ENCODE peak calls at places on chromosome 1, in ten cellular contexts. D is breast epithelium, J is endothelial cell of umbilical vein, Q is spleen, Y is GM12878, T is Peyer's patch, A is NB4, V is K562, N is H54, X is uterus. C is an unnamed sample.

GRCh38 chr1:24925082-24925779 is 4.8 kb downstream of the RUNX3 start:
- DNase-seq in D (no peak), J (no peak), Q (no peak), Y (peak; percentile 68), T (no peak), A (no peak), V (no peak), N (no peak), X (no peak), C (no peak)

GRCh38 chr1:203593723-203594122 is 32.9 kb upstream of the ATP2B4 start:
- DNase-seq in D (no peak), J (no peak), Q (peak; percentile 84), Y (no peak), T (peak; percentile 67), A (peak; percentile 51), V (peak; percentile 42), N (no peak), X (no peak), C (no peak)

GRCh38 chr1:89516055-89516454 is 8.6 kb upstream of the LRRC8B start:
- DNase-seq in D (no peak), J (no peak), Q (no peak), Y (no peak), T (no peak), A (peak; percentile 79), V (peak; percentile 65), N (peak; percentile 38), X (no peak), C (no peak)

GRCh38 chr1:119132179-119132578 is 8.3 kb downstream of the WARS2 start:
- DNase-seq in D (no peak), J (no peak), Q (no peak), Y (no peak), T (no peak), A (peak; percentile 4), V (no peak), N (no peak), X (no peak), C (no peak)

GRCh38 chr1:181251001-181251712 is 162.7 kb downstream of the IER5 start:
- DNase-seq in D (peak; percentile 23), J (peak; percentile 75), Q (no peak), Y (no peak), T (no peak), A (no peak), V (no peak), N (no peak), X (no peak), C (no peak)

GRCh38 chr1:172254521-172255222 is 165.8 kb upstream of the C1orf105 start:
- DNase-seq in D (no peak), J (peak; percentile 72), Q (no peak), Y (no peak), T (no peak), A (peak; percentile 2), V (no peak), N (peak; percentile 13), X (no peak), C (no peak)

GRCh38 chr1:41768538-41768937 is 150.2 kb downstream of the HIVEP3 start:
- DNase-seq in D (no peak), J (no peak), Q (no peak), Y (no peak), T (no peak), A (peak; percentile 90), V (no peak), N (no peak), X (no peak), C (no peak)

GRCh38 chr1:211574705-211575104 is 4.3 kb downstream of the SLC30A1 start:
- DNase-seq in D (no peak), J (peak; percentile 38), Q (no peak), Y (no peak), T (no peak), A (no peak), V (no peak), N (no peak), X (no peak), C (no peak)

GRCh38 chr1:86914635-86914997 is at the start of gene HS2ST1:
- DNase-seq in D (no peak), J (no peak), Q (peak; percentile 98), Y (no peak), T (no peak), A (no peak), V (no peak), N (no peak), X (no peak), C (no peak)
- TF ChIP-seq POLR2A in D (no peak), J (peak; percentile 68), Q (peak; percentile 47), Y (peak; percentile 79), T (peak; percentile 41), A (peak; percentile 62), V (peak; percentile 57), N (peak; percentile 74), X (peak; percentile 72), C (no peak)

GRCh38 chr1:234770924-234771540 is 161.1 kb upstream of the IRF2BP2 start:
- DNase-seq in D (no peak), J (no peak), Q (no peak), Y (no peak), T (no peak), A (peak; percentile 22), V (no peak), N (no peak), X (no peak), C (peak; percentile 50)

GRCh38 chr1:234771642-234772344 is 161.8 kb upstream of the IRF2BP2 start:
- DNase-seq in D (no peak), J (no peak), Q (no peak), Y (no peak), T (no peak), A (peak; percentile 69), V (peak; percentile 26), N (no peak), X (no peak), C (peak; percentile 18)

GRCh38 chr1:234773936-234774677 is 164.1 kb upstream of the IRF2BP2 start:
- DNase-seq in D (no peak), J (no peak), Q (no peak), Y (no peak), T (no peak), A (no peak), V (no peak), N (no peak), X (no peak), C (peak; percentile 21)

GRCh38 chr1:234770031-234770795 is 160.2 kb upstream of the IRF2BP2 start:
- DNase-seq in D (no peak), J (no peak), Q (no peak), Y (no peak), T (no peak), A (peak; percentile 33), V (no peak), N (no peak), X (no peak), C (no peak)

DNA sequence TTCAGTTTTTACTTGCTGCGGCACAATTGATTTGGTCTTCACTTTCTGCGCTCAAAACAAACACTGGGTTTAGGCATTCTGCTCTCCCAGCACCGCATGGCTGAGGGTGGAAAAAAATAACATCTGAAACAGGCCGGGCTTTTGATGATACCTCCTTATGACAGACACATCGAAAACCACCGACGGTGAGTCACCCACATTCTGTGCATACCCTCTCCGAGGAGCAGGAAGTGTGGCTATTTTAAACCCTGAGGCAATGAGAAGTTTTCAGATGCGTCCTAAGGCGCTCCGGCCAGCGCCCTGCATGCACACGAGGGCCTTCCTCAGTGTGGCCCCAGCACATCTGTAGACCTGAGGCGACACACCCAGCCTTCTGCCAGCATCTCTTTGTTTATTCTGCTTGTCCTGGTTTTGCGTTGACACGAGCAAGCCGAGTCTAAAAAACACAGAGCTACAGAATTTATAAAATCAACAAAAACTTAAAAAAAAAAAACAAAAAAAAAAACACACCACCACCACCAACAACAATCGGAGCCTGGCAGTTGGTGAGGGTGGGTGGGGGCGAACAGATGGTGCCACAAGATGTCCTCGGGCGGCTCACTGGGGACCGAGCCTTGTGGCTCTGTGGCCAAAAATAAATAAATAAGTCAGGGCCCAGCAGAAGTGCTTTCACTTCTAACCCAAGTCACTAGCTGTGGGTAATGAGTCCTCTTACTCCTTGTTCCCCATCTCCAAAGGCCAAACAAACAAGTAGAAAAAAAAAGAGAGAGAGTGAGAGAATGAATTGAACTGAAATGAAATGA is 162.6 kb upstream of the IRF2BP2 start:
- DNase-seq in D (peak; percentile 85), J (peak; percentile 91), Q (peak; percentile 90), Y (peak; percentile 97), T (no peak), A (peak; percentile 99), V (peak; percentile 88), N (peak; percentile 93), X (peak; percentile 54), C (peak; percentile 92)
- TF ChIP-seq POLR2A in D (no peak), J (peak; percentile 62), Q (no peak), Y (peak; percentile 77), T (peak; percentile 37), A (peak; percentile 60), V (no peak), N (peak; percentile 35), X (no peak), C (no peak)

GRCh38 chr1:12465126-12465525 is 152.9 kb downstream of the DHRS3 start:
- DNase-seq in D (no peak), J (no peak), Q (no peak), Y (no peak), T (no peak), A (no peak), V (no peak), N (no peak), X (no peak), C (no peak)

GRCh38 chr1:12462586-12462985 is 155.4 kb downstream of the DHRS3 start:
- DNase-seq in D (no peak), J (no peak), Q (no peak), Y (no peak), T (no peak), A (no peak), V (no peak), N (no peak), X (no peak), C (no peak)

GRCh38 chr1:12464028-12464427 is 154.0 kb downstream of the DHRS3 start:
- DNase-seq in D (no peak), J (no peak), Q (no peak), Y (no peak), T (no peak), A (no peak), V (peak; percentile 70), N (no peak), X (peak; percentile 61), C (no peak)

GRCh38 chr1:12466816-12467215 is 151.2 kb downstream of the DHRS3 start:
- DNase-seq in D (no peak), J (no peak), Q (no peak), Y (no peak), T (no peak), A (no peak), V (no peak), N (no peak), X (no peak), C (no peak)

DNA sequence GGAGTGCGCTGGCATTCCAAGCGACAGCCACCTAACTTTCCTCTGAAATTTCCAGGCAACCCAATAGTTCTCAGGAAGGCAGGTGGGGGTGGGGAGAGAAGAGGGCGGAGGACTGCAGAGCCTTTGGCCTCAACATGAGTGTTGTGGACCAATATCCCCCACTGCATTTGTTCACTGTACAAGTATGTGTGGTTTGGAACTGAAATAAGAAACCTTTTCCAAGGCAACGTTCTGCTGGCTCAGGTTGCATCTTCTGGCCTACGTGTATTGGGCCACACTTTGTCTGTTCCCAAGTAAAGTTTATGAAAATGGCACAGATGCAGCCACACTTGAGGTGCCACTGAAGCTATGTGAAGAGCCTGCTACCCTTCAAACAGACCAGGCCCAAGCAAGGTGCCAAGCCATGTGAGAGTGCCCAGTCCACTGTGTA is 153.4 kb downstream of the DHRS3 start:
- DNase-seq in D (peak; percentile 77), J (no peak), Q (no peak), Y (no peak), T (no peak), A (no peak), V (peak; percentile 55), N (no peak), X (peak; percentile 68), C (peak; percentile 53)
- TF ChIP-seq POLR2A in D (no peak), J (no peak), Q (no peak), Y (no peak), T (no peak), A (no peak), V (no peak), N (no peak), X (no peak), C (no peak)

GRCh38 chr1:112460672-112461071 is 48.1 kb upstream of the WNT2B start:
- DNase-seq in D (no peak), J (no peak), Q (no peak), Y (no peak), T (no peak), A (no peak), V (no peak), N (no peak), X (no peak), C (no peak)

GRCh38 chr1:112461200-112461871 is 47.4 kb upstream of the WNT2B start:
- DNase-seq in D (no peak), J (no peak), Q (no peak), Y (no peak), T (no peak), A (no peak), V (peak; percentile 54), N (no peak), X (no peak), C (no peak)

GRCh38 chr1:112454316-112454715 is 54.4 kb upstream of the WNT2B start:
- DNase-seq in D (no peak), J (no peak), Q (no peak), Y (no peak), T (no peak), A (no peak), V (no peak), N (no peak), X (no peak), C (no peak)

GRCh38 chr1:112457241-112457640 is 51.5 kb upstream of the WNT2B start:
- DNase-seq in D (no peak), J (no peak), Q (no peak), Y (no peak), T (no peak), A (no peak), V (no peak), N (no peak), X (no peak), C (no peak)

DNA sequence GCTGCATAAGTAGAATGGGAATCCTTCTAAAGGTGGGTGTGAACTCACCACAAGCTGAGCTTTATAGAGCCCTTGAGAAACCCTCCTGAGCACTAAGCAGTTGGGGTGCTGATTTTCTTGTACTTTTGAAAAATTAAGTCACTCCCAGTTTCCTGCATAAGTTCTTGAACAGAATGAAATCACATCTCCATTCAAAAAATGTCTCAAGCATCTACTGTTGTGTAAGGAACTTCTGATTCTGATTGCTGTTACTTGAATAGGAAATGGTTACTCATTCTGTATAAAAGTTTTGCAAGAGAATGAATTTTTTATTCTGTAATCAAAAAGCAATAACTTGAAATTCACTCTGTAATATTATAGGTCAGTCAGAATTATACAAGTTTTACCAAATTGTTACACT is 50.8 kb upstream of the WNT2B start:
- DNase-seq in D (no peak), J (peak; percentile 27), Q (no peak), Y (no peak), T (no peak), A (no peak), V (no peak), N (no peak), X (no peak), C (no peak)
- TF ChIP-seq POLR2A in D (no peak), J (no peak), Q (no peak), Y (no peak), T (no peak), A (no peak), V (no peak), N (no peak), X (no peak), C (no peak)